ENCODE peak calls at places on chromosome 16, in four cellular contexts. D, P, G and X are unnamed samples.

GRCh38 chr16:88634141-88634993 is 4.0 kb upstream of the IL17C start:
- DNase-seq in D (peak; percentile 32), P (no peak), G (no peak), X (peak; percentile 83)

GRCh38 chr16:49085689-49086088 is 195.9 kb downstream of the CBLN1 start:
- DNase-seq in D (no peak), P (no peak), G (peak; percentile 12), X (no peak)

GRCh38 chr16:80105160-80105559 is 435.6 kb upstream of the DYNLRB2 start:
- DNase-seq in D (no peak), P (no peak), G (no peak), X (no peak)

GRCh38 chr16:84218176-84218776 is 21.5 kb downstream of the KCNG4 start:
- DNase-seq in D (no peak), P (no peak), G (no peak), X (no peak)

GRCh38 chr16:27111486-27111885 is 44.8 kb downstream of the C16orf82 start:
- DNase-seq in D (no peak), P (no peak), G (no peak), X (no peak)

GRCh38 chr16:83298541-83298940 is 509.2 kb upstream of the HSBP1 start:
- DNase-seq in D (no peak), P (no peak), G (no peak), X (no peak)

GRCh38 chr16:19707699-19708497 is 10.1 kb downstream of the KNOP1 start:
- DNase-seq in D (no peak), P (no peak), G (no peak), X (no peak)

GRCh38 chr16:68665501-68665900 is 20.4 kb downstream of the CDH3 start:
- DNase-seq in D (no peak), P (no peak), G (no peak), X (no peak)

GRCh38 chr16:49521706-49522325 is 148.2 kb downstream of the C16orf78 start:
- DNase-seq in D (no peak), P (no peak), G (no peak), X (no peak)

GRCh38 chr16:85984947-85985451 is 86.0 kb downstream of the IRF8 start:
- DNase-seq in D (no peak), P (no peak), G (no peak), X (no peak)

GRCh38 chr16:83100679-83101078 is 473.9 kb downstream of the CDH13 start:
- DNase-seq in D (no peak), P (no peak), G (no peak), X (no peak)

GRCh38 chr16:5516115-5516514 is 418.5 kb upstream of the EEF2KMT start:
- DNase-seq in D (no peak), P (no peak), G (no peak), X (no peak)

GRCh38 chr16:23729503-23730424 is 16.7 kb upstream of the ERN2 start:
- DNase-seq in D (peak; percentile 4), P (no peak), G (no peak), X (no peak)

GRCh38 chr16:75087040-75087979 is 29.3 kb downstream of the LDHD start:
- DNase-seq in D (no peak), P (no peak), G (peak; percentile 24), X (no peak)

GRCh38 chr16:53482123-53482522 is 20.9 kb downstream of the AKTIP start:
- DNase-seq in D (no peak), P (no peak), G (no peak), X (no peak)

GRCh38 chr16:87595712-87596111 is 6.6 kb upstream of the JPH3 start:
- DNase-seq in D (no peak), P (no peak), G (no peak), X (no peak)

GRCh38 chr16:30474062-30474452 is 1.5 kb downstream of the ITGAL start:
- DNase-seq in D (no peak), P (no peak), G (no peak), X (no peak)

GRCh38 chr16:84390131-84390785 is 21.9 kb downstream of the ATP2C2 start:
- DNase-seq in D (no peak), P (no peak), G (no peak), X (no peak)

GRCh38 chr16:30927789-30928378 is 4.5 kb downstream of the FBXL19 start:
- DNase-seq in D (no peak), P (peak; percentile 44), G (peak; percentile 53), X (peak; percentile 73)

GRCh38 chr16:55146939-55147338 is 177.1 kb upstream of the IRX6 start:
- DNase-seq in D (no peak), P (no peak), G (no peak), X (no peak)

GRCh38 chr16:70383421-70383960 is 36.8 kb downstream of the DDX19A start:
- DNase-seq in D (no peak), P (no peak), G (no peak), X (no peak)

GRCh38 chr16:70380205-70380918 is 33.7 kb downstream of the DDX19A start:
- DNase-seq in D (peak; percentile 70), P (peak; percentile 57), G (peak; percentile 29), X (peak; percentile 60)

GRCh38 chr16:70378869-70379493 is 32.3 kb downstream of the DDX19A start:
- DNase-seq in D (no peak), P (no peak), G (no peak), X (no peak)

GRCh38 chr16:70381604-70382342 is 35.1 kb downstream of the DDX19A start:
- DNase-seq in D (no peak), P (no peak), G (no peak), X (no peak)

DNA sequence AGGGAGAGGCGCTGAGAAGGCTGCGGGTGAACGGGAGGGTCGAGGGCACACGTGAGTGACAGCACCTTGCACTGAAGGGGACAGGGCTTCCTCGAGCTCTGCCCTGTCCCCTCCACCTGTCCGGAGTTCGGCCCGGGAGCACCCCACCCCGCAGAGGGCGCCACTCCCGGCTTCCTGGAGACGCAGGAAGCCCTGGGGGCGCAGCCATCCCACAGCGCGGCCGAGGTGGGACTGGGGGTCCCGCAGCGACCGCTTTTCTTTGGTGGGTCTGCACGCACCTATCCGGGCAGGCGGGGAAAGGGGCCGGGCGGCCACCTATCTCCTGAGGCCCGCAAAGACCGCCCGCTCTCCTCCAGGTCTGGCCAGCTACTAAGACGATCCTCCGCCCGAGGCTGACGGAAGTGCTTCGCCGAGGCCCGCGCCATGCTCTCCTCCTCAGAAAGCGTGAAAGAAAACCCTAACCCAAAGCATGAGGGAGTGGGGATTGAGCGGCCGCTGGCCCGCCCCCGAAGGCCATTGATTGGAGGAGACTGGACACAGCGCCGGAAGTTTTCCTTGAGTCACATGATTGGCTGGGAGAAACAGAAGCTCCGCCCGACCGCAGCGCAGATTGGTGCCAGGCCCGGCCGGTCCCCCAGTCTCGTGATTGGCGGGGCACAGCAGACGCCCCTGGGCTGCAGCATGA is 34.4 kb downstream of the DDX19A start:
- DNase-seq in D (peak; percentile 95), P (peak; percentile 88), G (peak; percentile 96), X (peak; percentile 94)
- TF ChIP-seq CTCF in D (peak; percentile 48), P (no peak), G (peak; percentile 30), X (no peak)

DNA sequence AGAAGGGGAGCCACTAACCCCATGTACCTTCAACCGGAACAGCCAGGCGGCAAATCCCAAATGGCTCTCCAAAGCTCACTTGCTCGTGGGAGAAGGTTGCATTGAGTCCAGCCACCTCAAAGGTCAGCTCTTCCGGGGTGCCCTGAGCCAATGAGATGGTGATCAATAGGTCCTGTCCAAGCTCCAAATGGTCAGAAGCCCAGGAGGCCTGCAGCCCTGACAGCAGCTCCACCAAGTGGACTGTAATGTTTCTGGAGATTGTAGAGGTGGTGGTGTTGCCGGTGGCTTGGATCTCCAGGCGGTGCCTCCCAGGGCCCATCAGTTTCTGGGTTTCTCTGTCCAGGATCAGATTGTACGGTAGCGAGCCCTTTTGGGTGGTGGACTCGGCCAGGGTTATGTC is 39.9 kb upstream of the BCO1 start:
- DNase-seq in D (no peak), P (no peak), G (no peak), X (no peak)
- TF ChIP-seq CTCF in D (peak; percentile 47), P (no peak), G (no peak), X (no peak)

DNA sequence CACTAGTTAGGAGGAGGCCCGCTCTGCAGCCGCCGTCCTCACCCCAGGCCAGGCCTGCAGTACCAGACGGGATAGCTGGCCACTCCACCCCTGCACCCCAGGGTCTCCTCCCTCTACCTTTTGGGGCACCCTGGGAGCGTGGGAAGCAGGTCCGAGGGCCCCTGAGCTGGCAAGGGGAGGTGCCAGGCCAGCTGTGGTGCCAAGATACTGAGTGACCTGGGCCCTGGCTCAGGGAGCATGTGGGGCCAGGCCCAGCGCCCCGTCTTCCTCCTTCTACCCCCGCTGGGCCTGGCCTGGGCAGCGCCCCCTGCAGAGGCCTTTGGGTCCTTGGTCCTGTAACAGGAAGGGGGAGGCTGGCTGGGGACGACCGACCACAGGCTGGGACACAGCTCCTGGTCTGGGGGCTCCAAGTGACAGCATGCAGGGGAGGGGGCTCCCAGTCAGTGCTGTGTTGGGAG is 13.0 kb downstream of the PAM16 start:
- DNase-seq in D (no peak), P (no peak), G (no peak), X (no peak)
- TF ChIP-seq CTCF in D (peak; percentile 16), P (no peak), G (no peak), X (no peak)

GRCh38 chr16:51150159-51150893 is 744 bp downstream of the SALL1 start:
- DNase-seq in D (no peak), P (no peak), G (peak; percentile 26), X (peak; percentile 37)
- TF ChIP-seq CTCF in D (no peak), P (no peak), G (no peak), X (no peak)

GRCh38 chr16:29111421-29111820 is 126.6 kb downstream of the LAT start:
- DNase-seq in D (no peak), P (no peak), G (no peak), X (no peak)

GRCh38 chr16:29107299-29107698 is 122.4 kb downstream of the LAT start:
- DNase-seq in D (no peak), P (no peak), G (no peak), X (no peak)
- TF ChIP-seq CTCF in D (no peak), P (no peak), G (no peak), X (no peak)

DNA sequence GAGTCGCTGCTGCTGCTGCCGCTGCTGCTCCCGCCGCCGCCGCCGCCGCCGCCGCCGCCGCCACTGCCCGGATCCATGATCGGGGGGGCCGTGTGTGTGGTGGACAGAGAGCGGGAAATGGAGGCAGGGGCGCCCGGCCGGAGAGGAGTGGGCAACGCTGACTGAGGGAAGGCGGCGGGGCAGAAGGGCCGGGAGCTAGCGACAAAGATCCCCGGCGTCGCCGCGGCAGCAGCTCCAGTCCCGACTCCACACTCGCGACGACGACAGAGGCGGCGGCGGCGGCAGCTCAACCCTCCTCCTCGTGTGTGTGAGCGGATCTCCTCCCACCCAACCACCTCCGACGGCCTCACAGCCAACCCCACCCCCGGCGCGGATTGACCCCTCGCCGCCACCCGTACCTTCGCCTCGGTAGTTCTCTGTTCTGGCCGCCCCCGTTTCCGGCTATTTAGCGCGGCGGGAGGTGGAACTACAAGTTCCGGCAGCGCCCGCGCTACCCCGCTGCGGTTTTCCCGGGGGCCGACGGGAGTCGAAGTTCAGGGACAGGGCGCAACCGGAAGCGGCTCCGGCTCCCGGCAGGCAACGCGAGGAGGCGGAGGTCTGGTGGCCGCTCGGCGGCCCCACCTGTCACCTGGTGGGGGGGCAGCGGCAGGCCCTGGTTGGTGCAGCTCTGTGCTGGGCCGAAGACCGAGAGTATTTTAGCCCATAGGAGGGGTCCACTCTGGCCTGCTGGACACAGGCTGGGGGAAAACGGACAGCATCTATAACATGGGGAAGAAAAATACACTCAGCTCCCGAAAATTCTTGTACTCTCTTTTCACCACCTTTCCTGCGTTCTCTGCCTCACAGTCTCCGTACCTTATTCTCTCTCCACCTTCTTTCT is at the start of gene GSPT1:
- DNase-seq in D (peak; percentile 99), P (peak; percentile 97), G (peak; percentile 98), X (peak; percentile 99)
- TF ChIP-seq CTCF in D (no peak), P (peak; percentile 40), G (no peak), X (no peak)